ENCODE peak calls at places on chromosome 16, in five cellular contexts. A, M, W, B and U are unnamed samples.

GRCh38 chr16:57667526-57668258 is 414 bp upstream of the ADGRG3 start:
- DNase-seq in A (peak; percentile 63), M (no peak), W (no peak), B (no peak), U (peak; percentile 83)

GRCh38 chr16:49592507-49593422 is 219.2 kb downstream of the C16orf78 start:
- DNase-seq in A (peak; percentile 85), M (peak; percentile 25), W (no peak), B (peak; percentile 47), U (no peak)

GRCh38 chr16:31072540-31073072 is 1.4 kb downstream of the ZNF668 start:
- DNase-seq in A (peak; percentile 30), M (peak; percentile 38), W (no peak), B (no peak), U (no peak)

GRCh38 chr16:68083861-68084503 is 1.2 kb upstream of the NFATC3 start:
- DNase-seq in A (peak; percentile 64), M (no peak), W (no peak), B (no peak), U (no peak)

GRCh38 chr16:47848481-47849109 is 307.2 kb downstream of the ABCC12 start:
- DNase-seq in A (peak; percentile 30), M (no peak), W (no peak), B (no peak), U (no peak)

GRCh38 chr16:86961133-86961720 is 356.0 kb downstream of the C16orf95 start:
- DNase-seq in A (no peak), M (no peak), W (no peak), B (no peak), U (no peak)

GRCh38 chr16:3578610-3579551 is 1.7 kb upstream of the NLRC3 start:
- DNase-seq in A (peak; percentile 39), M (peak; percentile 62), W (no peak), B (no peak), U (no peak)

GRCh38 chr16:72913551-72913950 is 134.4 kb downstream of the ZFHX3 start:
- DNase-seq in A (no peak), M (no peak), W (no peak), B (no peak), U (no peak)

GRCh38 chr16:27748868-27749546 is 199.1 kb downstream of the KATNIP start:
- DNase-seq in A (peak; percentile 77), M (peak; percentile 67), W (no peak), B (no peak), U (no peak)

GRCh38 chr16:17258848-17259713 is 211.7 kb downstream of the XYLT1 start:
- DNase-seq in A (peak; percentile 30), M (peak; percentile 55), W (no peak), B (no peak), U (peak; percentile 27)

GRCh38 chr16:49859139-49859947 is 3.4 kb upstream of the ZNF423 start:
- DNase-seq in A (peak; percentile 50), M (peak; percentile 67), W (no peak), B (no peak), U (peak; percentile 83)

GRCh38 chr16:49050607-49051006 is 231.0 kb downstream of the CBLN1 start:
- DNase-seq in A (no peak), M (no peak), W (no peak), B (peak; percentile 60), U (no peak)

GRCh38 chr16:29009050-29009837 is 24.4 kb downstream of the LAT start:
- DNase-seq in A (no peak), M (no peak), W (no peak), B (no peak), U (no peak)
- TF ChIP-seq POLR2AphosphoS5 in A (no peak), M (no peak), W (no peak), B (no peak), U (no peak)

GRCh38 chr16:89332248-89333245 is 115.0 kb downstream of the ZNF778 start:
- DNase-seq in A (no peak), M (no peak), W (no peak), B (no peak), U (no peak)

GRCh38 chr16:89335803-89336485 is 118.4 kb downstream of the ZNF778 start:
- DNase-seq in A (no peak), M (no peak), W (no peak), B (no peak), U (no peak)

GRCh38 chr16:89334988-89335802 is 117.7 kb downstream of the ZNF778 start:
- DNase-seq in A (peak; percentile 53), M (no peak), W (no peak), B (no peak), U (peak; percentile 23)

GRCh38 chr16:89334461-89334860 is 117.0 kb downstream of the ZNF778 start:
- DNase-seq in A (no peak), M (no peak), W (no peak), B (no peak), U (no peak)

GRCh38 chr16:89334050-89334449 is 116.5 kb downstream of the ZNF778 start:
- DNase-seq in A (no peak), M (no peak), W (no peak), B (no peak), U (no peak)
- H3K4me1 ChIP-seq in A (peaks cover 18% of the 10 kb centered on the region), M (peaks cover 20% of the 10 kb centered on the region), W (peaks cover 4% of the 10 kb centered on the region), B (peaks cover 89% of the 10 kb centered on the region), U (peaks cover 55% of the 10 kb centered on the region)

DNA sequence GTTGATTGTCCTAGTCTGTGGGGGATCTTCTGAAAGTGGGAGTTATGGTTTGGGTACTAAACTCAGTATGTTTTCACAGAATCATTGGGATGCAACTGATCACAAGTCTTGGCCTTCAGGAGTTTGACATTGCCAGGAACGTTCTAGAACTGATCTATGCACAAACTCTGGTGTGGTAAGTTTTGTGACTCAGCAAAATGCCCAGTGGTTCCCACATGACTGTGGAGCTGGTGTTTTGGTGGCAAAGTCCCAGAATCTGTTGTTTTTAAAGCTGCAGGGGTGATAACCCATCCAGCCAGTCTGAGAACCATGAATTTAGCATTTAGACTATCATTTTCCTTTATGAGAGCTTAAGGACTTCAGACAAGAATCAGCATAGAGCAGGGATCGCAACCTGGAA is 40.6 kb downstream of the GDE1 start:
- DNase-seq in A (no peak), M (no peak), W (no peak), B (no peak), U (no peak)
- H3K36me3 ChIP-seq in A (no peaks in the 10 kb centered on the region), M (no peaks in the 10 kb centered on the region), W (no peaks in the 10 kb centered on the region), B (no peaks in the 10 kb centered on the region), U (no peaks in the 10 kb centered on the region)

GRCh38 chr16:64250866-64251265 is 871.0 kb downstream of the CDH11 start:
- DNase-seq in A (no peak), M (no peak), W (no peak), B (no peak), U (no peak)
- TF ChIP-seq POLR2AphosphoS5 in A (no peak), M (no peak), W (no peak), B (no peak), U (no peak)

GRCh38 chr16:1491327-1491726 is 1.8 kb upstream of the TELO2 start:
- DNase-seq in A (peak; percentile 46), M (no peak), W (no peak), B (no peak), U (no peak)

GRCh38 chr16:1492923-1493745 is at the start of gene TELO2:
- DNase-seq in A (peak; percentile 82), M (peak; percentile 86), W (peak; percentile 77), B (no peak), U (peak; percentile 85)

GRCh38 chr16:1494129-1494640 is 1.0 kb downstream of the TELO2 start:
- DNase-seq in A (peak; percentile 56), M (peak; percentile 32), W (no peak), B (no peak), U (peak; percentile 74)

GRCh38 chr16:1493746-1494094 is 560 bp downstream of the TELO2 start:
- DNase-seq in A (peak; percentile 43), M (no peak), W (no peak), B (no peak), U (no peak)

DNA sequence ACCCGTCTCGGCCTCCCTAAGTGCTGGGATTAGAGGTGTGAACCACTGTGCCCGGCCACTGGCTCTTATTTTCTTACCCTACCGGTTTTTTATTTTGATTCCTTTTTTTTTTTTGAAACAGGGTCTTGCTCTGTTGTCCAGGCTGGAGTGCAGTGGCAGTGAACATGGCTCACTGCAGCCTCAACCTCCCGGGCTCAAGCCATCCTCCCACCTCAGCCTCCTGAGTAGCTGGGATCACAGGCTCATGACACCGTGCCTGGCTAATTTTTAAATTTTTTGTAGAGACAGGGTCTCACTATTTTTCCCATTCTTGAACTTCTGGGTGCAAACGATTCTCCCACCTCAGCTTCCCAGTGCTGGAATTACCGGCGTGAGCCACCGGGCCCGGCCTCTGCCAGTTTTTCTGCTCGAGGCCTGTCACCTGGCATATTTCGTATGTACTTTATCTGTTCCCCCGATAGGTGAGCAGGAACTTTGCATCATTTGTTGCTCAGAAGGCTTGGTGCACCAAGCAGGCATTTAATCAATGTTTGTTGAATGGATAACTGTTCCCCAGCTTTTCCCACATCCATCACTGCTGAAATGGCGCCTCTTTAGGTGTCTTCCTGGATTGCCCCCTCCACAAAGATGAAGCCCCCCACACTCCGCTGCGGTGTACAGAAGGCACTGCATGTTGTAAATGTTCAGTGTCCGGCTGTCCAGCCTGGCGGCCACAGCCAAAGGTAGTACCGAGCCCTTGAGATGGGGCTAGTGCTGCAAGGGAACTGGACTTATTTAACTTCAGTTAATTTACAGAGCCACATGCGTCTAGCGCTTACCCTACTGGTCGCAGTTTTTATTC is 858 bp upstream of the TELO2 start:
- DNase-seq in A (no peak), M (no peak), W (no peak), B (no peak), U (no peak)
- H3K4me1 ChIP-seq in A (peaks cover 4% of the 10 kb centered on the region), M (peaks cover 5% of the 10 kb centered on the region), W (peaks cover 6% of the 10 kb centered on the region), B (peaks cover 25% of the 10 kb centered on the region), U (peaks cover 20% of the 10 kb centered on the region)

GRCh38 chr16:84738255-84739038 is 38.6 kb downstream of the USP10 start:
- DNase-seq in A (peak; percentile 95), M (peak; percentile 91), W (peak; percentile 73), B (peak; percentile 89), U (peak; percentile 79)
- H3K36me3 ChIP-seq in A (no peaks in the 10 kb centered on the region), M (no peaks in the 10 kb centered on the region), W (no peaks in the 10 kb centered on the region), B (no peaks in the 10 kb centered on the region), U (no peaks in the 10 kb centered on the region)